ENCODE peak calls at places on chromosomes 7 and 10, in eight cellular contexts. R, C, H, S, W, M, O and X are unnamed samples. For H3K36me3, the result is how much of the 10 kb centered on the place peaks cover.

GRCh38 chr7:50667338-50667737 is 102.1 kb upstream of the DDC start:
- DNase-seq in R (no peak), C (no peak), H (no peak), S (no peak), W (no peak), M (peak), O (no peak), X (no peak)

GRCh38 chr10:17616403-17617030 is 657 bp downstream of the HACD1 start:
- DNase-seq in R (peak), C (peak), H (peak), S (peak), W (peak), M (peak), O (no peak), X (peak)

GRCh38 chr7:151078233-151079040 is 2.2 kb downstream of the FASTK start:
- DNase-seq in R (no peak), C (no peak), H (no peak), S (no peak), W (peak), M (no peak), O (no peak), X (peak)

GRCh38 chr7:68776326-68776725 is 821.9 kb upstream of the AUTS2 start:
- DNase-seq in R (no peak), C (no peak), H (no peak), S (no peak), W (peak), M (no peak), O (no peak), X (no peak)

GRCh38 chr7:50142421-50143113 is 49.5 kb upstream of the ZPBP start:
- DNase-seq in R (peak), C (peak), H (peak), S (peak), W (peak), M (no peak), O (peak), X (no peak)

GRCh38 chr10:127346604-127347003 is 150.2 kb upstream of the INSYN2A start:
- DNase-seq in R (no peak), C (no peak), H (peak), S (no peak), W (no peak), M (no peak), O (no peak), X (no peak)

GRCh38 chr10:122475581-122475980 is 14.2 kb downstream of the HTRA1 start:
- DNase-seq in R (no peak), C (no peak), H (peak), S (no peak), W (no peak), M (no peak), O (no peak), X (no peak)

GRCh38 chr7:12765431-12766100 is 78.1 kb downstream of the ARL4A start:
- DNase-seq in R (peak), C (no peak), H (no peak), S (no peak), W (no peak), M (no peak), O (no peak), X (no peak)

GRCh38 chr7:2460641-2461040 is 15.6 kb downstream of the GRIFIN start:
- DNase-seq in R (no peak), C (no peak), H (no peak), S (no peak), W (no peak), M (no peak), O (no peak), X (no peak)

GRCh38 chr7:106535234-106536026 is 125.5 kb downstream of the CCDC71L start:
- DNase-seq in R (no peak), C (no peak), H (no peak), S (no peak), W (no peak), M (no peak), O (no peak), X (no peak)

GRCh38 chr7:3404490-3404889 is 103.4 kb downstream of the SDK1 start:
- DNase-seq in R (peak), C (no peak), H (no peak), S (no peak), W (peak), M (no peak), O (no peak), X (peak)

GRCh38 chr7:87218941-87219544 is 489 bp downstream of the TMEM243 start:
- DNase-seq in R (no peak), C (no peak), H (peak), S (peak), W (peak), M (peak), O (no peak), X (peak)

GRCh38 chr10:101358706-101359300 is 4.8 kb downstream of the BTRC start:
- DNase-seq in R (no peak), C (no peak), H (no peak), S (no peak), W (no peak), M (no peak), O (no peak), X (no peak)

GRCh38 chr7:90180011-90180585 is 25.8 kb downstream of the STEAP1 start:
- DNase-seq in R (no peak), C (peak), H (no peak), S (no peak), W (no peak), M (no peak), O (peak), X (no peak)

GRCh38 chr10:71203716-71204115 is 8.7 kb upstream of the UNC5B start:
- DNase-seq in R (no peak), C (no peak), H (no peak), S (no peak), W (no peak), M (no peak), O (no peak), X (no peak)

GRCh38 chr10:99369126-99369525 is 40.0 kb downstream of the CNNM1 start:
- DNase-seq in R (no peak), C (no peak), H (no peak), S (no peak), W (no peak), M (no peak), O (no peak), X (no peak)

GRCh38 chr7:7114575-7115291 is 67.6 kb upstream of the C1GALT1 start:
- DNase-seq in R (no peak), C (no peak), H (no peak), S (no peak), W (peak), M (no peak), O (no peak), X (no peak)

GRCh38 chr7:121102619-121103018 is 114.1 kb downstream of the CPED1 start:
- DNase-seq in R (no peak), C (no peak), H (peak), S (no peak), W (peak), M (no peak), O (no peak), X (no peak)

GRCh38 chr7:151312831-151313809 is 28.5 kb upstream of the NUB1 start:
- DNase-seq in R (no peak), C (no peak), H (no peak), S (no peak), W (no peak), M (no peak), O (no peak), X (no peak)

GRCh38 chr10:67224553-67224952 is 298.7 kb downstream of the LRRTM3 start:
- DNase-seq in R (no peak), C (no peak), H (no peak), S (no peak), W (no peak), M (no peak), O (no peak), X (no peak)

GRCh38 chr7:32915041-32915536 is 23.5 kb upstream of the KBTBD2 start:
- DNase-seq in R (no peak), C (no peak), H (no peak), S (no peak), W (no peak), M (no peak), O (no peak), X (no peak)

GRCh38 chr10:119409906-119410305 is 132.6 kb downstream of the RGS10 start:
- DNase-seq in R (peak), C (no peak), H (no peak), S (no peak), W (peak), M (no peak), O (no peak), X (no peak)

GRCh38 chr7:137774793-137775201 is 72.0 kb downstream of the DGKI start:
- DNase-seq in R (no peak), C (no peak), H (no peak), S (no peak), W (no peak), M (no peak), O (no peak), X (no peak)

GRCh38 chr10:77909755-77910375 is 16.7 kb downstream of the DLG5 start:
- DNase-seq in R (no peak), C (no peak), H (no peak), S (no peak), W (peak), M (peak), O (no peak), X (no peak)

GRCh38 chr10:101388671-101389276 is 34.8 kb downstream of the BTRC start:
- DNase-seq in R (no peak), C (no peak), H (no peak), S (no peak), W (no peak), M (no peak), O (no peak), X (no peak)

GRCh38 chr7:129169705-129170319 is 18.6 kb upstream of the SMO start:
- DNase-seq in R (no peak), C (no peak), H (no peak), S (peak), W (no peak), M (no peak), O (no peak), X (no peak)

GRCh38 chr7:22127835-22128527 is 182.3 kb upstream of the CDCA7L start:
- DNase-seq in R (no peak), C (no peak), H (no peak), S (no peak), W (no peak), M (no peak), O (no peak), X (peak)

GRCh38 chr10:122190553-122190952 is 80.5 kb upstream of the BTBD16 start:
- DNase-seq in R (no peak), C (no peak), H (no peak), S (no peak), W (no peak), M (no peak), O (no peak), X (peak)

DNA sequence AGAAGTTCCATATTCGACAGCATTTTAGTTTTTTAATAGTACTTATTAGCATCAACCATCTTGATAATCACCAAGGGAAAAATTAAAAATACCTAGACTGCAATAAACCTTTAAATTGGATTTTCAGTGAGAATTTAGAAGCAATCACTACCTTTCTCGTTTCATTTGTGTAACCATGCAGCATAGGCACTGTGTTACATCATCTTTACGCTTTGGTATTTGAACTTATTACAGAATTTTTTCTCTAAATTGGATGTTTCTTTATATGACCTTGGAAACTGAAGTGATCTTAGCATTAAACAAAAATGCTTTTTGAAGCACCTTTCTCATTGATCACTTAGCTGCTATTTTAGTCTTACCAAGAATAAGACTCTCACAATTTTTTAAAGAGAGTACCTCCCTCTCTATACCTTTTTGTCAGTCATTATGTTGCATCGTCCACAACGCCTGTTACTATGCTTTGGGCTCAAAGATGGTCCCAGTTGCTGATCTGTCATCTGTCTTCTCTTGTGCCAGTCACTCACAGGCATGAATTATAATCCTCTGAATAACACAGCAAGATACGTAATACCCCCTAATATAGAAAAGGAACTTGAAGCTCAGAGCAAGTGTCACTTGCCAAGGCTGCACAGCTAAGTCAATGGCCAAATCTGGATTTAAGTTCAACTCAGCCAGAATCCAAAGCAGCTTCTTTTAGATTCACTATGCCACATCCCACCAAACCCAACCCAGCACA is 19.6 kb upstream of the ASCC1 start:
- DNase-seq in R (no peak), C (no peak), H (no peak), S (no peak), W (no peak), M (no peak), O (no peak), X (no peak)
- H3K36me3 ChIP-seq in R (under half), C (under half), H (under half), S (under half), W (under half), M (under half), O (under half), X (under half)

DNA sequence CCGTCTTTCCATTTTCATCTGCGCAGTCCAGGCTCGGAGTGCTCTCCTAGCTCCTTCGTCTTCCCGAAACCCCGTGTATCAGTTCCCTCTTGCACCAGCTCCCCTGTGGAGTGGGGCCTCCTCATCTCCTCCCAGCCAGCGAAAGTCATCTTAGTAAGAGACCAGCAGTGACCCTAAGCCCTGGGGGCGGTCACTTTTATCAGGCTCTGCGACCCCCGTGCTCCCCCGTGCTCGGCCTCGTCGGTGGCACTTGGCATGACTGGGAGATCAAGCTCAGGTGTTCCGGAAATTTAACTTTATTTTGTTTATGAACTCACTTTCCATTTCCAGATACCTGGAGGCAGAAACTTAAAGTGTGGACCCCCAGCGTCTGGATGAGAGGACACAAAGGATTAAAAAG is 574 bp upstream of the ECHDC3 start:
- DNase-seq in R (no peak), C (no peak), H (no peak), S (no peak), W (no peak), M (no peak), O (no peak), X (no peak)
- H3K4me3 ChIP-seq in R (no peak), C (peak), H (no peak), S (no peak), W (no peak), M (peak), O (peak), X (no peak)

DNA sequence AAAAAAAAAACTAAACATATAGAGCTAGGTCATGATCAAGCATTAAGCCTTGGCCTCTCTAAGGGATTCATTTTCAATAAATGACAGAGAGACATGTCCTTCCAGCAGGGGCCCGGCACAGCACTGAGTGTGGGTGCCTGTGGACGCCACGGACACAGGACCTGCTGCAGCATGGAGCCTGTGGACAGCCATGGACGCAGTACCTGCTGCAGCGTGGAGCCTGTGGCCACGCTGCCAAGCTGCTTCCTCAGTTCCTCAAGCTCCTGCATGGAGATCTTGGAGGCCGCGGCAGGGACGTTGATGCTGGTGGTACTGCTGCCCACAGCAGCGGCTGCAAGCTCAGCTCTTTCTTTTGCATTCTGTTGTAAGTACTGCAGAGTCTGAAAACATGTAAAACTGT is 9.4 kb downstream of the TUBGCP2 start:
- DNase-seq in R (no peak), C (no peak), H (no peak), S (no peak), W (no peak), M (no peak), O (no peak), X (no peak)
- H3K36me3 ChIP-seq in R (under half), C (under half), H (half or more), S (half or more), W (under half), M (half or more), O (under half), X (under half)

DNA sequence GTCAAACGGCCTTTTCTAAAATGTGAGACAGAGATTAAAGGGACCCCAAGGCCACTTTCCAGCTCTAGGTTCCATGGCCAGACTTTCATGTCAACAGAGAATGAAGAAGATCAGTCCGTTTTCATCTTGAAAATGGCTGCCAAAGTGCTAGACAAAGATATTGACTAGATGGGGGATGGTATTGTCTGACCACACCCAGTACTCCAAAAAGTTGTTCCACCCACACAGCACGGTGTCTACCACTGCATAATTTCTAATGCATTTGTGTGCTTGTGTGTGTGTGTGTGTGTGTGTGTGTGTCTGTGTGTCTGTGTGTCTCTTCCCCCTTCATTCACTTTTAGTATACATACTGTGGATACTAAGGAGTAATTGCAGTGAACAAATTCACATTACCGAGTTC is 1.3 kb downstream of the COL1A2 start:
- DNase-seq in R (no peak), C (no peak), H (no peak), S (no peak), W (peak), M (no peak), O (no peak), X (no peak)
- H3K4me3 ChIP-seq in R (no peak), C (no peak), H (no peak), S (no peak), W (peak), M (peak), O (no peak), X (no peak)

GRCh38 chr10:70115948-70116682 is 16.5 kb downstream of the AIFM2 start:
- DNase-seq in R (peak), C (peak), H (peak), S (peak), W (peak), M (peak), O (no peak), X (peak)
- H3K36me3 ChIP-seq in R (under half), C (under half), H (under half), S (under half), W (under half), M (under half), O (under half), X (under half)

GRCh38 chr7:112798199-112799159 is 8.3 kb upstream of the TMEM168 start:
- DNase-seq in R (peak), C (no peak), H (peak), S (peak), W (no peak), M (no peak), O (no peak), X (no peak)

GRCh38 chr7:112802406-112802805 is 12.2 kb upstream of the TMEM168 start:
- DNase-seq in R (peak), C (no peak), H (no peak), S (no peak), W (no peak), M (no peak), O (no peak), X (no peak)

GRCh38 chr7:112799473-112799872 is 9.3 kb upstream of the TMEM168 start:
- DNase-seq in R (no peak), C (no peak), H (no peak), S (no peak), W (no peak), M (no peak), O (no peak), X (no peak)

DNA sequence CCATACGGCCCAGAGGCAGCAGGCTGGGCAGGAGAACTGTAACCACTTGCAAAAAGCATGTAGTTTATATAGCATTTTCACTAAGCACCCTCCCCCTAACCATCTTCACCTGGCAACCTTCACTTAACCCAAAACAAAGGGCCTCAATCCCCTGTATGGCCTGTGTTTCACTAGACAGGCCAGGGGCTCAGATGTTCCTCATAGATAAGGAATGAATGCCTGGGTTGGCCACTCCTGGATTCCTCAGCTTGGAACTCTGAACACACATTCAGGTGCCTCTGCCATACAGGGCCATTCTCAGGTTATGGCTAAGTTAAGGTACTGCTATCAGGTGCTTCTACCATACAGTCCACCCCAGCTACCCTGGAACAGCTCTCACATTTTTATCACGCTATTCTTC is 10.3 kb upstream of the TMEM168 start:
- DNase-seq in R (no peak), C (no peak), H (no peak), S (no peak), W (no peak), M (no peak), O (no peak), X (no peak)
- H3K4me3 ChIP-seq in R (no peak), C (no peak), H (no peak), S (no peak), W (no peak), M (no peak), O (no peak), X (no peak)

GRCh38 chr10:75166623-75166972 is 44.0 kb upstream of the VDAC2 start:
- DNase-seq in R (no peak), C (no peak), H (no peak), S (no peak), W (no peak), M (no peak), O (no peak), X (no peak)

GRCh38 chr10:75168275-75168674 is 42.3 kb upstream of the VDAC2 start:
- DNase-seq in R (no peak), C (no peak), H (no peak), S (no peak), W (no peak), M (no peak), O (no peak), X (no peak)

GRCh38 chr10:75165684-75166622 is 44.6 kb upstream of the VDAC2 start:
- DNase-seq in R (no peak), C (no peak), H (no peak), S (peak), W (no peak), M (no peak), O (peak), X (no peak)

GRCh38 chr10:75175046-75175445 is 35.5 kb upstream of the VDAC2 start:
- DNase-seq in R (no peak), C (no peak), H (no peak), S (no peak), W (no peak), M (no peak), O (no peak), X (no peak)

DNA sequence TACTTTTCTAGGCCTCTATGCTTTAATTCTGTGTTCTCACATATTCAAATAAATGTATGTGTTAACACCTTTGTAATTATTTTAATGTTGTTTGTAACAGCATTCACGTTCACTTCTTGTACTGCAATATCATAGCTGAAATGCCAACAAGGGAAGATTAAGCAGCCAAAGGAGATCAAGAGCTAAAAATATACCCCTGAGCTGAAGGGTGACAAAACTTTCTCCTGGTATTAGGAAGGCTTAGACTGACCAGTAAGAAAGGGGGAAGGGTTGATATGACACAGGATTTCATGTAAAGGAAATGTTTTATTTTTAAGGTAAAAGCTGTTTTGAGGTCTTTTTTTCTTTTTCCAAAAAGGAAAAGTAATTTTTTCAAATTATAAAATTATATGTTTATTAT is 40.4 kb upstream of the VDAC2 start:
- DNase-seq in R (no peak), C (no peak), H (peak), S (no peak), W (no peak), M (no peak), O (no peak), X (no peak)
- H3K36me3 ChIP-seq in R (under half), C (under half), H (under half), S (under half), W (under half), M (under half), O (under half), X (under half)